ENCODE peak calls at places on chromosomes 7 and 10, in ten cellular contexts. O, F, S, M, Y, T, D, C, J and A are unnamed samples.

GRCh38 chr7:73761854-73762658 is 8.0 kb downstream of the CLDN3 start:
- DNase-seq in T (no peak), Y (no peak), S (no peak), C (no peak), D (no peak), J (no peak), F (no peak), M (no peak), O (no peak), A (no peak)

GRCh38 chr7:155996718-155997059 is 184.4 kb upstream of the SHH start:
- DNase-seq in D (no peak), O (no peak), T (no peak), S (no peak), Y (no peak), M (no peak), J (no peak), C (no peak), F (no peak), A (no peak)

GRCh38 chr7:56537477-56537876 is 421.3 kb upstream of the NUPR2 start:
- DNase-seq in M (no peak), S (no peak), D (no peak), T (no peak), Y (no peak), C (no peak), J (no peak), O (no peak), F (no peak), A (no peak)

GRCh38 chr7:101564778-101565211 is 64.3 kb downstream of the MYL10 start:
- DNase-seq in Y (no peak), D (peak; percentile 60), T (no peak), J (no peak), S (no peak), C (no peak), F (no peak), M (no peak), O (no peak), A (no peak)

GRCh38 chr7:45882465-45882810 is 5.8 kb upstream of the IGFBP1 start:
- DNase-seq in J (no peak), C (no peak), M (no peak), O (no peak), D (no peak), T (no peak), F (no peak), Y (no peak), S (no peak), A (no peak)

GRCh38 chr7:16114633-16115032 is 306.7 kb downstream of the CRPPA start:
- DNase-seq in C (peak; percentile 21), M (no peak), F (no peak), Y (no peak), J (no peak), T (no peak), S (no peak), D (no peak), O (no peak), A (no peak)

GRCh38 chr7:148650232-148650858 is 48.4 kb upstream of the CUL1 start:
- DNase-seq in J (no peak), S (no peak), D (no peak), C (no peak), F (no peak), M (no peak), O (no peak), T (no peak), Y (no peak), A (no peak)

GRCh38 chr7:2558620-2559282 is at the start of gene IQCE:
- DNase-seq in Y (peak; percentile 90), D (peak; percentile 98), S (peak; percentile 96), F (peak; percentile 92), O (peak; percentile 92), T (peak; percentile 86), J (peak; percentile 91), C (peak; percentile 94), M (peak; percentile 87), A (peak; percentile 79)

GRCh38 chr10:69684020-69684980 is 54.3 kb downstream of the FAM241B start:
- DNase-seq in C (no peak), J (peak; percentile 60), T (no peak), M (peak; percentile 39), F (peak; percentile 43), Y (no peak), S (peak; percentile 44), O (no peak), D (peak; percentile 85), A (no peak)

GRCh38 chr7:17279081-17279480 is 19.4 kb upstream of the AHR start:
- DNase-seq in F (no peak), D (no peak), C (no peak), T (no peak), Y (no peak), M (no peak), J (no peak), O (no peak), S (no peak), A (no peak)

GRCh38 chr10:71241114-71241898 is 28.9 kb downstream of the UNC5B start:
- DNase-seq in T (no peak), O (no peak), S (peak; percentile 74), M (no peak), C (no peak), F (no peak), J (peak; percentile 71), D (no peak), Y (no peak), A (no peak)

GRCh38 chr7:14218338-14218737 is 228.9 kb upstream of the ETV1 start:
- DNase-seq in Y (no peak), C (no peak), M (no peak), D (no peak), T (no peak), S (no peak), F (no peak), O (no peak), J (no peak), A (no peak)

GRCh38 chr7:14219125-14219524 is 229.7 kb upstream of the ETV1 start:
- DNase-seq in J (no peak), T (no peak), C (peak; percentile 10), M (no peak), O (no peak), S (no peak), F (no peak), D (no peak), Y (no peak), A (no peak)
- H3K9me3 ChIP-seq in J (no peaks in the 10 kb centered on the region), T (no peaks in the 10 kb centered on the region), C (no peaks in the 10 kb centered on the region), M (no peaks in the 10 kb centered on the region), O (no peaks in the 10 kb centered on the region), S (peaks cover 8% of the 10 kb centered on the region), F (no peaks in the 10 kb centered on the region), D (no peaks in the 10 kb centered on the region), Y (no peaks in the 10 kb centered on the region), A (no peaks in the 10 kb centered on the region)

GRCh38 chr7:54333952-54334351 is 208.2 kb upstream of the VSTM2A start:
- DNase-seq in Y (no peak), F (no peak), C (no peak), S (no peak), D (no peak), O (no peak), J (no peak), M (no peak), T (no peak), A (no peak)

GRCh38 chr7:54330216-54330800 is 211.9 kb upstream of the VSTM2A start:
- DNase-seq in T (no peak), J (no peak), M (no peak), S (no peak), D (no peak), F (no peak), Y (no peak), C (no peak), O (no peak), A (no peak)

GRCh38 chr7:54336800-54337199 is 205.4 kb upstream of the VSTM2A start:
- DNase-seq in Y (no peak), C (peak; percentile 28), J (no peak), D (no peak), M (no peak), O (no peak), T (no peak), F (no peak), S (no peak), A (no peak)

GRCh38 chr7:54331311-54331710 is 210.9 kb upstream of the VSTM2A start:
- DNase-seq in O (no peak), C (no peak), D (no peak), M (no peak), F (no peak), J (no peak), T (no peak), Y (no peak), S (no peak), A (no peak)
- H3K9me3 ChIP-seq in O (peaks cover 4% of the 10 kb centered on the region), C (no peaks in the 10 kb centered on the region), D (no peaks in the 10 kb centered on the region), M (no peaks in the 10 kb centered on the region), F (no peaks in the 10 kb centered on the region), J (no peaks in the 10 kb centered on the region), T (no peaks in the 10 kb centered on the region), Y (no peaks in the 10 kb centered on the region), S (no peaks in the 10 kb centered on the region), A (no peaks in the 10 kb centered on the region)

GRCh38 chr7:158123214-158123613 is 464.4 kb downstream of the PTPRN2 start:
- DNase-seq in T (no peak), O (no peak), S (no peak), C (no peak), Y (no peak), J (no peak), D (no peak), M (peak; percentile 9), F (no peak), A (no peak)

GRCh38 chr7:158120313-158120712 is 467.3 kb downstream of the PTPRN2 start:
- DNase-seq in T (no peak), S (no peak), F (no peak), M (peak; percentile 3), J (no peak), C (no peak), Y (no peak), O (no peak), D (no peak), A (no peak)

GRCh38 chr7:158123753-158124152 is 463.9 kb downstream of the PTPRN2 start:
- DNase-seq in D (no peak), O (no peak), J (no peak), S (no peak), Y (no peak), T (no peak), C (no peak), F (no peak), M (peak; percentile 9), A (no peak)

GRCh38 chr7:158121441-158122045 is 466.1 kb downstream of the PTPRN2 start:
- DNase-seq in J (no peak), Y (no peak), S (no peak), D (peak; percentile 19), C (no peak), F (no peak), O (no peak), M (peak; percentile 3), T (no peak), A (no peak)

GRCh38 chr7:158120751-158121150 is 466.9 kb downstream of the PTPRN2 start:
- DNase-seq in C (no peak), Y (no peak), M (no peak), D (peak; percentile 43), S (peak; percentile 52), O (no peak), J (no peak), F (peak; percentile 13), T (no peak), A (no peak)
- H3K9me3 ChIP-seq in C (no peaks in the 10 kb centered on the region), Y (no peaks in the 10 kb centered on the region), M (peaks cover 38% of the 10 kb centered on the region), D (peaks cover 27% of the 10 kb centered on the region), S (peaks cover 52% of the 10 kb centered on the region), O (peaks cover 25% of the 10 kb centered on the region), J (no peaks in the 10 kb centered on the region), F (peaks cover 34% of the 10 kb centered on the region), T (no peaks in the 10 kb centered on the region), A (no peaks in the 10 kb centered on the region)

DNA sequence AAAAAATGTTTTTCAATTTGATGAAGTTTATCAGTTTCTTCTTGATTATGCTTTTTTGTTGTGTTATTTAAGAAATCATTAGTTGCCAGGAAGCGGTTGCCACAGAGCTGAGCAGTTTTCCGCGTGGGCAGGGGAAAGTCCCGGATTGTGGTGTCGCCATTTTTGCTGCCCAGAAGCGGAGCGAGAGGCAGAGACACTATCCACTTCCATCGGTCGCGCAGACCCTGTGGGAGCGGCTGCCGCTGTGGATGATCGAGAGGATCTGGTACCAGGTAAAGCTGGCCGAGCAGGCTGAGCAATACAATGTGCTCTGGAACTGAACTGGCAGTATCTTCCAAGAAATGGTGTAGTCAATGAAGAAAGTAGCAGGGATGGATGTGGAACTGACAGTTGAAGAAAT is 119.8 kb downstream of the ZNF736 start:
- DNase-seq in J (no peak), M (no peak), C (no peak), T (no peak), Y (no peak), D (no peak), F (no peak), S (no peak), O (no peak), A (no peak)
- H3K9me3 ChIP-seq in J (no peaks in the 10 kb centered on the region), M (peaks cover 3% of the 10 kb centered on the region), C (no peaks in the 10 kb centered on the region), T (no peaks in the 10 kb centered on the region), Y (peaks cover 4% of the 10 kb centered on the region), D (peaks cover 8% of the 10 kb centered on the region), F (no peaks in the 10 kb centered on the region), S (peaks cover 28% of the 10 kb centered on the region), O (peaks cover 9% of the 10 kb centered on the region), A (peaks cover 6% of the 10 kb centered on the region)